ENCODE peak calls at places on chromosomes 7 and 10, in six cellular contexts. I, B, R, P, G and Q are unnamed samples.

GRCh38 chr10:93462371-93462770 is 19.8 kb downstream of the MYOF start:
- DNase-seq in I (no peak), B (no peak), R (no peak), P (no peak), G (no peak), Q (no peak)

GRCh38 chr7:158176561-158177173 is 411.0 kb downstream of the PTPRN2 start:
- DNase-seq in I (no peak), B (no peak), R (no peak), P (no peak), G (no peak), Q (no peak)

GRCh38 chr7:77351539-77352004 is 64.6 kb downstream of the GSAP start:
- DNase-seq in I (peak), B (peak), R (peak), P (no peak), G (peak), Q (no peak)

GRCh38 chr10:110422548-110422947 is 75.2 kb upstream of the DUSP5 start:
- DNase-seq in I (no peak), B (no peak), R (no peak), P (no peak), G (no peak), Q (no peak)

GRCh38 chr10:70477661-70478162 is 855 bp upstream of the PALD1 start:
- DNase-seq in I (peak), B (no peak), R (peak), P (peak), G (peak), Q (no peak)

GRCh38 chr10:80144302-80145131 is 12.0 kb downstream of the PLAC9 start:
- DNase-seq in I (no peak), B (peak), R (peak), P (no peak), G (peak), Q (peak)

GRCh38 chr10:125823663-125824251 is 411 bp downstream of the BCCIP start:
- DNase-seq in I (no peak), B (no peak), R (peak), P (no peak), G (no peak), Q (no peak)

GRCh38 chr10:61975107-61975932 is 73.8 kb downstream of the ARID5B start:
- DNase-seq in I (no peak), B (no peak), R (no peak), P (no peak), G (no peak), Q (no peak)

GRCh38 chr7:69617364-69617763 is 19.1 kb downstream of the AUTS2 start:
- DNase-seq in I (no peak), B (no peak), R (no peak), P (no peak), G (no peak), Q (no peak)

GRCh38 chr10:94357193-94357592 is 5.5 kb downstream of the NOC3L start:
- DNase-seq in I (no peak), B (no peak), R (no peak), P (no peak), G (no peak), Q (no peak)